ENCODE peak calls at places on chromosomes 11 and 22, in ten cellular contexts. L, F, O, T, G, H, B, R, U and M are unnamed samples.

GRCh38 chr22:40498454-40499186 is 128.2 kb downstream of the SGSM3 start:
- DNase-seq in L (no peak), F (no peak), O (peak; percentile 36), T (peak; percentile 100), G (no peak), H (peak; percentile 80), B (peak; percentile 95), R (peak; percentile 49), U (no peak), M (peak; percentile 39)

GRCh38 chr11:36385121-36385530 is 89.0 kb downstream of the PRR5L start:
- DNase-seq in L (no peak), F (no peak), O (no peak), T (peak; percentile 97), G (no peak), H (no peak), B (peak; percentile 85), R (no peak), U (no peak), M (no peak)

GRCh38 chr22:19746726-19747125 is 13.9 kb upstream of the TBX1 start:
- DNase-seq in L (no peak), F (no peak), O (no peak), T (no peak), G (no peak), H (no peak), B (no peak), R (no peak), U (no peak), M (no peak)

GRCh38 chr11:9461068-9461759 is 402 bp downstream of the ZNF143 start:
- DNase-seq in L (peak; percentile 93), F (peak; percentile 91), O (peak; percentile 82), T (peak; percentile 87), G (peak; percentile 62), H (peak; percentile 92), B (peak; percentile 90), R (no peak), U (peak; percentile 96), M (peak; percentile 97)

GRCh38 chr22:28899199-28899853 is 16.0 kb downstream of the ZNRF3 start:
- DNase-seq in L (peak; percentile 18), F (no peak), O (no peak), T (peak; percentile 67), G (no peak), H (no peak), B (no peak), R (no peak), U (peak; percentile 46), M (no peak)

GRCh38 chr11:44244649-44245308 is 65.2 kb downstream of the ALX4 start:
- DNase-seq in L (no peak), F (no peak), O (no peak), T (peak; percentile 78), G (no peak), H (no peak), B (peak; percentile 53), R (no peak), U (peak; percentile 20), M (no peak)

GRCh38 chr11:79371724-79372123 is 69.1 kb downstream of the TENM4 start:
- DNase-seq in L (no peak), F (no peak), O (no peak), T (no peak), G (no peak), H (no peak), B (no peak), R (no peak), U (no peak), M (no peak)

GRCh38 chr22:25068701-25069100 is 116.2 kb downstream of the KIAA1671 start:
- DNase-seq in L (no peak), F (no peak), O (no peak), T (no peak), G (no peak), H (no peak), B (no peak), R (no peak), U (no peak), M (no peak)

GRCh38 chr11:129696309-129696989 is 119.2 kb upstream of the TMEM45B start:
- DNase-seq in L (no peak), F (no peak), O (no peak), T (no peak), G (no peak), H (no peak), B (no peak), R (no peak), U (no peak), M (peak; percentile 58)

DNA sequence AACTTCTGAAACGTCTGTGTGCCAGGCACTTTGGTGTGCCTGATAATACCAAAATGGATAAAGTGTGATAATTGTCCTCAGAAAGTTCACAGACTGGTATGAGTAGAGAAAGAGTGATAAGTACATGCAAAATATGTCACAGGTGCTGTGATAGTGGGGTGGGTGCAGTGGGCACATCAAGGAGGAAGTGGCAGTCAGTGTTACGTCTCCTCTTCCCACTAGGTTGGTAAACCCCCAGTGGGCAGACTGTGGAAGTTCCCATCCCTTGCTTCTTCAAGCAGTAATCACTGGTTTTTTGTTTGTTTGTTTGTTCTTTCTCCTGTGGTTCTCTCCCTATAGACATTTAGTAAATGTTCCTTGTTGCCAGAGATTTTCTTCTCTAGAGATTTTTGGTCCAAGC is 5.4 kb downstream of the RNF121 start:
- DNase-seq in L (no peak), F (no peak), O (no peak), T (no peak), G (no peak), H (no peak), B (no peak), R (no peak), U (no peak), M (no peak)
- H3K4me3 ChIP-seq in L (no peak overlapping the region), F (no peak overlapping the region), O (no peak overlapping the region), T (no peak overlapping the region), G (no peak overlapping the region), H (no peak overlapping the region), B (no peak overlapping the region), R (no peak overlapping the region), U (no peak overlapping the region), M (no peak overlapping the region)

DNA sequence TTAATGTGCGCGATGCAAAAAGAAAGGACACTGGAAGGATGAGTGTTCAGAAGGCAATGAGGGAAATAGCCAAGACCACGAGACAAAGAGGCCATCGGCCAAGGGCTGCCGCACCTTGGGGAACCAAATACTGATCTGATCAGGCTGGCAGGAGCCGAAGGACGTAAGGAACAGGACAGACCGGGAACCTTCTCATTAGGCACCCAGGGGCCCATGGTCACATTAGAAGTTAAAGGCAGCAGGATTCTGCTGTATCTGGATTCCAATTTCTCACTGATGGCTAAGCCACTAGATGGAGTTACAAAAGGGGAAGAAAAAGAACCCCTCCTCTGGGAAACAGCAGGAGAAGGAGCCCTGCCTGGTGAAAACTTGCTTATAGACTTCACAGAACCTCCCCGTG is 28.8 kb upstream of the CPT1A start:
- DNase-seq in L (no peak), F (no peak), O (peak; percentile 35), T (no peak), G (no peak), H (no peak), B (peak; percentile 23), R (no peak), U (no peak), M (no peak)
- TF ChIP-seq CTCF in L (no peak), F (no peak), O (no peak), T (no peak), G (peak; percentile 18), H (no peak), B (peak; percentile 19), R (no peak), U (no peak), M (no peak)

GRCh38 chr22:50583294-50583865 is 731 bp upstream of the CHKB start:
- DNase-seq in L (no peak), F (no peak), O (peak; percentile 63), T (no peak), G (no peak), H (peak; percentile 30), B (no peak), R (no peak), U (no peak), M (no peak)
- H3K4me3 ChIP-seq in L (peak overlapping the region; percentile 95), F (peak overlapping the region; percentile 91), O (peak overlapping the region; percentile 78), T (peak overlapping the region; percentile 80), G (peak overlapping the region; percentile 68), H (peak overlapping the region; percentile 69), B (peak overlapping the region; percentile 73), R (peak overlapping the region; percentile 91), U (peak overlapping the region; percentile 90), M (peak overlapping the region; percentile 44)

DNA sequence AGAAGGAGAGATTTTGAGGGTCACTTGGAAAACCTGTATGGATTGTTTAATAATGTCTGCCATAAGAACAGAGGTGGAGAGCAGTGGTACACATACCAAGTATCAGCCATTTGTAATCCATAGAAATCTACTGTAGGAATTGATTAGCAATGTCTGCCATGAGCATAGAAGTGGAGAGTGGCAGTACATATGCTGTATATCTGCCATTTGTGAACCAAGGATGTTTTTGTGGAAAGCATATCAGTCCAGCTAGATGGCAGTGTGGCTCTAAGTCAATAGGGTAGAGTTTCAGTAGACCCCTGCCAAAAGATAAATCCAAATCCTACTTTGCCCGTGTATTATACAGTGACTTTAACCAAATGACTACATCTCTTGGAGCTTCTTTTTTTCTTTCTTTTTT is 82.9 kb upstream of the SEZ6L start:
- DNase-seq in L (peak; percentile 1), F (no peak), O (no peak), T (no peak), G (no peak), H (no peak), B (no peak), R (no peak), U (no peak), M (no peak)
- TF ChIP-seq CTCF in L (peak; percentile 39), F (no peak), O (peak; percentile 52), T (no peak), G (no peak), H (no peak), B (no peak), R (no peak), U (no peak), M (no peak)